ENCODE peak calls at places on chromosomes 1 and 21, in five cellular contexts. One of them, this sample, is unnamed.

GRCh38 chr1:31881698-31882000 is 56.5 kb downstream of the PTP4A2 start:
- DNase-seq in cardiac muscle cell: peak; percentile 61
- DNase-seq in ovary: no peak
- DNase-seq in heart right ventricle: no peak
- DNase-seq in AG04449: no peak
- DNase-seq in this sample: no peak

GRCh38 chr1:24369199-24369598 is 44.4 kb downstream of the STPG1 start:
- DNase-seq in cardiac muscle cell: no peak
- DNase-seq in ovary: no peak
- DNase-seq in heart right ventricle: no peak
- DNase-seq in AG04449: no peak
- DNase-seq in this sample: peak; percentile 51

GRCh38 chr1:53906121-53906520 is 12.1 kb downstream of the DIO1 start:
- DNase-seq in cardiac muscle cell: no peak
- DNase-seq in ovary: no peak
- DNase-seq in heart right ventricle: no peak
- DNase-seq in AG04449: no peak
- DNase-seq in this sample: no peak

GRCh38 chr1:17632541-17633193 is 93.2 kb downstream of the ARHGEF10L start:
- DNase-seq in cardiac muscle cell: no peak
- DNase-seq in ovary: no peak
- DNase-seq in heart right ventricle: no peak
- DNase-seq in AG04449: peak; percentile 21
- DNase-seq in this sample: no peak

GRCh38 chr1:25068316-25068715 is 138.2 kb upstream of the RUNX3 start:
- DNase-seq in cardiac muscle cell: no peak
- DNase-seq in ovary: no peak
- DNase-seq in heart right ventricle: no peak
- DNase-seq in AG04449: no peak
- DNase-seq in this sample: no peak

GRCh38 chr1:202662081-202662480 is 48.2 kb downstream of the SYT2 start:
- DNase-seq in cardiac muscle cell: no peak
- DNase-seq in ovary: no peak
- DNase-seq in heart right ventricle: no peak
- DNase-seq in AG04449: no peak
- DNase-seq in this sample: no peak

GRCh38 chr1:163614346-163614745 is 292.6 kb downstream of the NUF2 start:
- DNase-seq in cardiac muscle cell: no peak
- DNase-seq in ovary: no peak
- DNase-seq in heart right ventricle: no peak
- DNase-seq in AG04449: no peak
- DNase-seq in this sample: no peak

GRCh38 chr1:85461216-85461945 is 3.6 kb downstream of the DDAH1 start:
- DNase-seq in cardiac muscle cell: no peak
- DNase-seq in ovary: no peak
- DNase-seq in heart right ventricle: no peak
- DNase-seq in AG04449: no peak
- DNase-seq in this sample: no peak

GRCh38 chr21:16570196-16570595 is 840.4 kb downstream of the USP25 start:
- DNase-seq in cardiac muscle cell: no peak
- DNase-seq in ovary: no peak
- DNase-seq in heart right ventricle: no peak
- DNase-seq in AG04449: no peak
- DNase-seq in this sample: no peak

GRCh38 chr21:38997051-38997450 is 186.2 kb downstream of the PSMG1 start:
- DNase-seq in cardiac muscle cell: no peak
- DNase-seq in ovary: no peak
- DNase-seq in heart right ventricle: no peak
- DNase-seq in AG04449: no peak
- DNase-seq in this sample: no peak

GRCh38 chr1:15197591-15198447 is 44.3 kb downstream of the TMEM51 start:
- DNase-seq in cardiac muscle cell: no peak
- DNase-seq in ovary: no peak
- DNase-seq in heart right ventricle: no peak
- DNase-seq in AG04449: no peak
- DNase-seq in this sample: no peak

GRCh38 chr1:207891148-207891547 is 19.8 kb downstream of the CD34 start:
- DNase-seq in cardiac muscle cell: no peak
- DNase-seq in ovary: no peak
- DNase-seq in heart right ventricle: no peak
- DNase-seq in AG04449: no peak
- DNase-seq in this sample: no peak

GRCh38 chr1:1001631-1002300 is 1.9 kb upstream of the HES4 start:
- DNase-seq in cardiac muscle cell: peak; percentile 84
- DNase-seq in ovary: peak; percentile 85
- DNase-seq in heart right ventricle: peak; percentile 87
- DNase-seq in AG04449: no peak
- DNase-seq in this sample: no peak
- TF ChIP-seq CTCF in cardiac muscle cell: peak; percentile 69
- TF ChIP-seq CTCF in ovary: peak; percentile 97
- TF ChIP-seq CTCF in heart right ventricle: peak; percentile 99
- TF ChIP-seq CTCF in AG04449: peak; percentile 88
- TF ChIP-seq CTCF in this sample: peak; percentile 65

GRCh38 chr1:151970128-151970527 is 23.5 kb downstream of the S100A10 start:
- DNase-seq in cardiac muscle cell: no peak
- DNase-seq in ovary: no peak
- DNase-seq in heart right ventricle: no peak
- DNase-seq in AG04449: no peak
- DNase-seq in this sample: no peak
- H3K4me3 ChIP-seq in cardiac muscle cell: no peak overlapping the region
- H3K4me3 ChIP-seq in ovary: no peak overlapping the region
- H3K4me3 ChIP-seq in heart right ventricle: no peak overlapping the region
- H3K4me3 ChIP-seq in AG04449: no peak overlapping the region
- H3K4me3 ChIP-seq in this sample: no peak overlapping the region

GRCh38 chr1:228308628-228309547 is 97.7 kb downstream of the TRIM11 start:
- DNase-seq in cardiac muscle cell: no peak
- DNase-seq in ovary: no peak
- DNase-seq in heart right ventricle: no peak
- DNase-seq in AG04449: no peak
- DNase-seq in this sample: no peak
- TF ChIP-seq CTCF in cardiac muscle cell: no peak
- TF ChIP-seq CTCF in ovary: no peak
- TF ChIP-seq CTCF in heart right ventricle: no peak
- TF ChIP-seq CTCF in AG04449: no peak
- TF ChIP-seq CTCF in this sample: no peak

GRCh38 chr21:14900058-14900457 is 164.7 kb downstream of the NRIP1 start:
- DNase-seq in cardiac muscle cell: no peak
- DNase-seq in ovary: no peak
- DNase-seq in heart right ventricle: no peak
- DNase-seq in AG04449: no peak
- DNase-seq in this sample: no peak
- H3K4me3 ChIP-seq in cardiac muscle cell: no peak overlapping the region
- H3K4me3 ChIP-seq in ovary: no peak overlapping the region
- H3K4me3 ChIP-seq in heart right ventricle: no peak overlapping the region
- H3K4me3 ChIP-seq in AG04449: no peak overlapping the region
- H3K4me3 ChIP-seq in this sample: no peak overlapping the region

DNA sequence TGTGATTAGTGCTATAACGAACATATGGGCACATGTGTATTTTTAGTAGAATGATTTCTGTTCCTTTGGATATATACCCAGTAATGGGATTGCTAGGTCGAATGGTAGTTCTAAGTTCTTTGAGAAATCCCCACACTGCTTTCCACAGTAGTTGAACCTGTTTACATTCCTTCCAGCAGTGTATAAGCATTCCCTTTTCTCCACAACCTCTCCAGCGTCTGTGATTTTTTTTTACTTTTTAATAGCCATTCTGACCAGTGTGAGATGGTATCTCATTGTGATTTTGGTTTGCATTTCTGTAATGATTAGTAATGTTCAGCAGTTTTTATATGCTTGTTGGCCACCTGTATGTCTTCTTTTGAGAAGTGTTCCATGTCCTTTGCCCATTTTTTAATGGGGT is 81.8 kb upstream of the SLC44A3 start:
- DNase-seq in cardiac muscle cell: no peak
- DNase-seq in ovary: no peak
- DNase-seq in heart right ventricle: no peak
- DNase-seq in AG04449: no peak
- DNase-seq in this sample: no peak
- TF ChIP-seq CTCF in cardiac muscle cell: no peak
- TF ChIP-seq CTCF in ovary: no peak
- TF ChIP-seq CTCF in heart right ventricle: no peak
- TF ChIP-seq CTCF in AG04449: no peak
- TF ChIP-seq CTCF in this sample: no peak

GRCh38 chr21:44817506-44817880 is 369 bp downstream of the SUMO3 start:
- DNase-seq in cardiac muscle cell: peak; percentile 91
- DNase-seq in ovary: peak; percentile 96
- DNase-seq in heart right ventricle: peak; percentile 96
- DNase-seq in AG04449: peak; percentile 23
- DNase-seq in this sample: peak; percentile 45

GRCh38 chr21:44815225-44815624 is 2.6 kb downstream of the SUMO3 start:
- DNase-seq in cardiac muscle cell: no peak
- DNase-seq in ovary: no peak
- DNase-seq in heart right ventricle: no peak
- DNase-seq in AG04449: no peak
- DNase-seq in this sample: no peak

GRCh38 chr21:44816761-44817505 is 929 bp downstream of the SUMO3 start:
- DNase-seq in cardiac muscle cell: no peak
- DNase-seq in ovary: no peak
- DNase-seq in heart right ventricle: peak; percentile 33
- DNase-seq in AG04449: no peak
- DNase-seq in this sample: no peak

GRCh38 chr21:44814498-44815023 is 3.3 kb downstream of the SUMO3 start:
- DNase-seq in cardiac muscle cell: no peak
- DNase-seq in ovary: no peak
- DNase-seq in heart right ventricle: no peak
- DNase-seq in AG04449: no peak
- DNase-seq in this sample: no peak

GRCh38 chr21:44815852-44816628 is 1.8 kb downstream of the SUMO3 start:
- DNase-seq in cardiac muscle cell: no peak
- DNase-seq in ovary: peak; percentile 46
- DNase-seq in heart right ventricle: no peak
- DNase-seq in AG04449: no peak
- DNase-seq in this sample: no peak
- H3K4me3 ChIP-seq in cardiac muscle cell: no peak overlapping the region
- H3K4me3 ChIP-seq in ovary: no peak overlapping the region
- H3K4me3 ChIP-seq in heart right ventricle: no peak overlapping the region
- H3K4me3 ChIP-seq in AG04449: no peak overlapping the region
- H3K4me3 ChIP-seq in this sample: no peak overlapping the region

GRCh38 chr21:45209046-45209445 is 78.6 kb downstream of the POFUT2 start:
- DNase-seq in cardiac muscle cell: no peak
- DNase-seq in ovary: no peak
- DNase-seq in heart right ventricle: no peak
- DNase-seq in AG04449: peak; percentile 9
- DNase-seq in this sample: peak; percentile 8
- TF ChIP-seq CTCF in cardiac muscle cell: no peak
- TF ChIP-seq CTCF in ovary: no peak
- TF ChIP-seq CTCF in heart right ventricle: no peak
- TF ChIP-seq CTCF in AG04449: no peak
- TF ChIP-seq CTCF in this sample: no peak

GRCh38 chr1:98044766-98045165 is 123.9 kb upstream of the DPYD start:
- DNase-seq in cardiac muscle cell: no peak
- DNase-seq in ovary: no peak
- DNase-seq in heart right ventricle: no peak
- DNase-seq in AG04449: no peak
- DNase-seq in this sample: no peak
- H3K4me3 ChIP-seq in cardiac muscle cell: peak overlapping the region; percentile 47
- H3K4me3 ChIP-seq in ovary: no peak overlapping the region
- H3K4me3 ChIP-seq in heart right ventricle: no peak overlapping the region
- H3K4me3 ChIP-seq in AG04449: peak overlapping the region; percentile 80
- H3K4me3 ChIP-seq in this sample: peak overlapping the region; percentile 71

GRCh38 chr1:43934986-43935324 is 1.4 kb downstream of the ARTN start:
- DNase-seq in cardiac muscle cell: no peak
- DNase-seq in ovary: no peak
- DNase-seq in heart right ventricle: no peak
- DNase-seq in AG04449: no peak
- DNase-seq in this sample: no peak

GRCh38 chr1:43938383-43938782 is 4.8 kb downstream of the ARTN start:
- DNase-seq in cardiac muscle cell: no peak
- DNase-seq in ovary: no peak
- DNase-seq in heart right ventricle: no peak
- DNase-seq in AG04449: no peak
- DNase-seq in this sample: no peak

GRCh38 chr1:43935711-43936427 is 2.3 kb downstream of the ARTN start:
- DNase-seq in cardiac muscle cell: peak; percentile 21
- DNase-seq in ovary: peak; percentile 40
- DNase-seq in heart right ventricle: no peak
- DNase-seq in AG04449: no peak
- DNase-seq in this sample: no peak

GRCh38 chr1:43937179-43937865 is 3.7 kb downstream of the ARTN start:
- DNase-seq in cardiac muscle cell: no peak
- DNase-seq in ovary: no peak
- DNase-seq in heart right ventricle: no peak
- DNase-seq in AG04449: no peak
- DNase-seq in this sample: no peak

DNA sequence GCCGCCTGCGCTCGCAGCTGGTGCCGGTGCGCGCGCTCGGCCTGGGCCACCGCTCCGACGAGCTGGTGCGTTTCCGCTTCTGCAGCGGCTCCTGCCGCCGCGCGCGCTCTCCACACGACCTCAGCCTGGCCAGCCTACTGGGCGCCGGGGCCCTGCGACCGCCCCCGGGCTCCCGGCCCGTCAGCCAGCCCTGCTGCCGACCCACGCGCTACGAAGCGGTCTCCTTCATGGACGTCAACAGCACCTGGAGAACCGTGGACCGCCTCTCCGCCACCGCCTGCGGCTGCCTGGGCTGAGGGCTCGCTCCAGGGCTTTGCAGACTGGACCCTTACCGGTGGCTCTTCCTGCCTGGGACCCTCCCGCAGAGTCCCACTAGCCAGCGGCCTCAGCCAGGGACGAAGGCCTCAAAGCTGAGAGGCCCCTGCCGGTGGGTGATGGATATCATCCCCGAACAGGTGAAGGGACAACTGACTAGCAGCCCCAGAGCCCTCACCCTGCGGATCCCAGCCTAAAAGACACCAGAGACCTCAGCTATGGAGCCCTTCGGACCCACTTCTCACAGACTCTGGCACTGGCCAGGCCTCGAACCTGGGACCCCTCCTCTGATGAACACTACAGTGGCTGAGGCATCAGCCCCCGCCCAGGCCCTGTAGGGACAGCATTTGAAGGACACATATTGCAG is 3.0 kb downstream of the ARTN start:
- DNase-seq in cardiac muscle cell: peak; percentile 71
- DNase-seq in ovary: peak; percentile 37
- DNase-seq in heart right ventricle: peak; percentile 41
- DNase-seq in AG04449: no peak
- DNase-seq in this sample: no peak
- TF ChIP-seq CTCF in cardiac muscle cell: no peak
- TF ChIP-seq CTCF in ovary: no peak
- TF ChIP-seq CTCF in heart right ventricle: no peak
- TF ChIP-seq CTCF in AG04449: no peak
- TF ChIP-seq CTCF in this sample: peak; percentile 10

DNA sequence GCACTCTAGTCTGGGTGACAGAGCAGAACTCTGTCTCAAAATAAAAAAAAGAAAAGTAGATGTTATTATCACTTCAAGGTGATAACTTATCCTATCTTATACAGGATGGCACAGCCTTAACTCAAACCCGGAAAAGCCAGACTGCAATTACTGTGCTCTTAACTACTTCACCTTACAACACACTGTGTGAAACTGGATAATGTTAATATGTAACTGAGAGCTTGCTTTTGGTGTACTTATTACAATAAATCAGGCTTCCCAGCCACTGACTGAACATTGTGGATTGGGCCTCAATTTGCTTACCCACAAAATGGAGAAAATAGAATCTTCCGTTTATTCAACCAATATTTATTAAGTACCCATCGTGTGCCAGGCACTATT is 1.4 kb downstream of the ORC1 start:
- DNase-seq in cardiac muscle cell: no peak
- DNase-seq in ovary: no peak
- DNase-seq in heart right ventricle: no peak
- DNase-seq in AG04449: no peak
- DNase-seq in this sample: no peak
- H3K4me3 ChIP-seq in cardiac muscle cell: no peak overlapping the region
- H3K4me3 ChIP-seq in ovary: no peak overlapping the region
- H3K4me3 ChIP-seq in heart right ventricle: no peak overlapping the region
- H3K4me3 ChIP-seq in AG04449: no peak overlapping the region
- H3K4me3 ChIP-seq in this sample: no peak overlapping the region

This sample was measured in AG09309.